ENCODE peak calls at places on chromosomes 13 and 19, in six cellular contexts. U is AG10803; E is stimulated activated naive CD4-positive, alpha-beta T cell; P is C1 segment of cervical spinal cord; D is amniotic epithelial cell; N is activated CD4-positive, alpha-beta T cell treated with anti-CD3 and anti-CD28 coated beads, Interleukin-2, amount 50 U/mL, for 1 hour. I is an unnamed sample.

GRCh38 chr19:18708452-18709231 is 25.2 kb downstream of the CRTC1 start:
- DNase-seq in U (no peak), E (no peak), P (no peak), D (no peak), N (no peak), I (no peak)

GRCh38 chr19:17659996-17660395 is 28.2 kb downstream of the UNC13A start:
- DNase-seq in U (no peak), E (no peak), P (no peak), D (no peak), N (no peak), I (no peak)

GRCh38 chr19:27709496-27709895 is 1503.5 kb downstream of the UQCRFS1 start:
- DNase-seq in U (no peak), E (no peak), P (no peak), D (no peak), N (no peak), I (no peak)

GRCh38 chr13:97228850-97229521 is 6.9 kb downstream of the MBNL2 start:
- DNase-seq in U (no peak), E (no peak), P (no peak), D (peak), N (no peak), I (no peak)

GRCh38 chr13:78121459-78122348 is 203.1 kb upstream of the EDNRB start:
- DNase-seq in U (peak), E (no peak), P (no peak), D (peak), N (peak), I (peak)

GRCh38 chr13:77391475-77391874 is 64.6 kb upstream of the MYCBP2 start:
- DNase-seq in U (no peak), E (no peak), P (no peak), D (no peak), N (no peak), I (no peak)

GRCh38 chr13:75073791-75074190 is 408.2 kb downstream of the TBC1D4 start:
- DNase-seq in U (no peak), E (no peak), P (no peak), D (no peak), N (no peak), I (no peak)

GRCh38 chr19:1622007-1622406 is 16.7 kb upstream of the UQCR11 start:
- DNase-seq in U (no peak), E (no peak), P (no peak), D (no peak), N (no peak), I (no peak)

GRCh38 chr13:105655046-105655445 is 880.4 kb downstream of the EFNB2 start:
- DNase-seq in U (peak), E (no peak), P (no peak), D (peak), N (no peak), I (no peak)

GRCh38 chr13:109476001-109476400 is 310.4 kb downstream of the IRS2 start:
- DNase-seq in U (no peak), E (no peak), P (no peak), D (no peak), N (no peak), I (no peak)

GRCh38 chr13:37984357-37984756 is 114.8 kb upstream of the TRPC4 start:
- DNase-seq in U (no peak), E (no peak), P (no peak), D (no peak), N (no peak), I (no peak)

GRCh38 chr13:35987572-35988513 is 143.3 kb downstream of the DCLK1 start:
- DNase-seq in U (no peak), E (no peak), P (no peak), D (no peak), N (no peak), I (no peak)

GRCh38 chr13:75135325-75135825 is 346.6 kb downstream of the TBC1D4 start:
- DNase-seq in U (peak), E (no peak), P (no peak), D (peak), N (no peak), I (peak)

GRCh38 chr13:39777527-39778061 is 122.1 kb downstream of the COG6 start:
- DNase-seq in U (peak), E (no peak), P (no peak), D (peak), N (no peak), I (peak)

GRCh38 chr13:36815069-36815468 is 4.0 kb upstream of the RFXAP start:
- DNase-seq in U (no peak), E (no peak), P (no peak), D (no peak), N (no peak), I (no peak)

GRCh38 chr19:49738242-49738641 is 24.9 kb downstream of the TSKS start:
- DNase-seq in U (no peak), E (no peak), P (no peak), D (no peak), N (no peak), I (no peak)

GRCh38 chr13:65868106-65868505 is 1362.0 kb downstream of the PCDH9 start:
- DNase-seq in U (no peak), E (no peak), P (no peak), D (no peak), N (no peak), I (no peak)

GRCh38 chr13:93298741-93299140 is 72.1 kb downstream of the GPC6 start:
- DNase-seq in U (peak), E (no peak), P (no peak), D (no peak), N (no peak), I (no peak)

GRCh38 chr19:29645911-29646310 is 19.4 kb upstream of the PLEKHF1 start:
- DNase-seq in U (peak), E (no peak), P (no peak), D (peak), N (no peak), I (no peak)

GRCh38 chr19:14542721-14543328 is 13.4 kb downstream of the TECR start:
- DNase-seq in U (peak), E (no peak), P (no peak), D (no peak), N (no peak), I (no peak)

GRCh38 chr13:76289558-76289957 is 596.6 kb downstream of the KCTD12 start:
- DNase-seq in U (no peak), E (no peak), P (no peak), D (no peak), N (no peak), I (no peak)

GRCh38 chr19:41426952-41427646 is at the start of gene B3GNT8:
- DNase-seq in U (peak), E (no peak), P (no peak), D (peak), N (peak), I (peak)

GRCh38 chr19:29324717-29325116 is 111.8 kb upstream of the UQCRFS1 start:
- DNase-seq in U (no peak), E (no peak), P (no peak), D (no peak), N (no peak), I (no peak)

GRCh38 chr19:3266792-3267469 is 42.5 kb downstream of the CELF5 start:
- DNase-seq in U (no peak), E (no peak), P (no peak), D (no peak), N (no peak), I (no peak)

GRCh38 chr19:31139871-31140505 is 209.2 kb downstream of the TSHZ3 start:
- DNase-seq in U (peak), E (no peak), P (no peak), D (peak), N (no peak), I (peak)

GRCh38 chr19:22332924-22333323 is 46.7 kb downstream of the ZNF729 start:
- DNase-seq in U (no peak), E (no peak), P (no peak), D (no peak), N (no peak), I (no peak)

GRCh38 chr19:17629760-17630159 is 58.4 kb downstream of the UNC13A start:
- DNase-seq in U (no peak), E (no peak), P (no peak), D (no peak), N (no peak), I (no peak)

GRCh38 chr13:95552539-95553270 is at the start of gene CLDN10:
- DNase-seq in U (no peak), E (no peak), P (no peak), D (no peak), N (no peak), I (no peak)

GRCh38 chr13:97276862-97277269 is 54.7 kb downstream of the MBNL2 start:
- DNase-seq in U (no peak), E (no peak), P (no peak), D (no peak), N (no peak), I (no peak)

GRCh38 chr19:3507371-3508120 is 1.4 kb downstream of the FZR1 start:
- DNase-seq in U (no peak), E (peak), P (no peak), D (no peak), N (peak), I (no peak)

GRCh38 chr13:40476175-40476958 is 190.1 kb downstream of the FOXO1 start:
- DNase-seq in U (peak), E (no peak), P (no peak), D (peak), N (no peak), I (peak)

GRCh38 chr13:30456290-30456689 is 9.4 kb downstream of the HMGB1 start:
- DNase-seq in U (peak), E (no peak), P (no peak), D (no peak), N (no peak), I (no peak)

GRCh38 chr13:65594255-65594654 is 1635.9 kb downstream of the PCDH9 start:
- DNase-seq in U (peak), E (no peak), P (no peak), D (peak), N (no peak), I (peak)

GRCh38 chr19:58346961-58347929 is 6.0 kb downstream of the A1BG start:
- DNase-seq in U (peak), E (peak), P (peak), D (peak), N (peak), I (peak)

I was measured in hepatic stellate cell.